ENCODE peak calls at places on chromosomes 2 and 18, in four cellular contexts. T, H, G and S are unnamed samples.

GRCh38 chr2:6579281-6579680 is 286.4 kb downstream of the CMPK2 start:
- DNase-seq in T (no peak), H (no peak), G (no peak), S (no peak)

GRCh38 chr2:10258726-10259125 is 44.0 kb upstream of the HPCAL1 start:
- DNase-seq in T (peak), H (no peak), G (peak), S (no peak)

GRCh38 chr2:191218292-191218898 is 26.8 kb upstream of the MYO1B start:
- DNase-seq in T (peak), H (no peak), G (peak), S (peak)

GRCh38 chr2:241703128-241703604 is 1.3 kb downstream of the ING5 start:
- DNase-seq in T (no peak), H (no peak), G (no peak), S (no peak)

GRCh38 chr2:237675326-237675725 is 47.9 kb downstream of the LRRFIP1 start:
- DNase-seq in T (no peak), H (no peak), G (no peak), S (no peak)

GRCh38 chr2:237738255-237738654 is 60.3 kb upstream of the RBM44 start:
- DNase-seq in T (no peak), H (no peak), G (no peak), S (no peak)

GRCh38 chr18:27382477-27383216 is 197.5 kb upstream of the CHST9 start:
- DNase-seq in T (no peak), H (no peak), G (no peak), S (no peak)

GRCh38 chr2:162926501-162926900 is 87.9 kb upstream of the KCNH7 start:
- DNase-seq in T (no peak), H (no peak), G (no peak), S (no peak)